ENCODE peak calls at places on chromosomes 16 and 17, in eight cellular contexts. Y is psoas muscle, U is fibroblast of lung, F is PC-3, G is astrocyte of the spinal cord, S is HCT116, L is left ventricle myocardium inferior, O is HL-60. Q is an unnamed sample.

GRCh38 chr16:88468289-88469129 is 15.4 kb downstream of the ZFPM1 start:
- DNase-seq in U (no peak), F (peak), G (no peak), S (peak), O (no peak), L (no peak), Y (no peak), Q (peak)

GRCh38 chr17:68379150-68379510 is 78.2 kb downstream of the WIPI1 start:
- DNase-seq in G (no peak), Y (no peak), S (no peak), L (no peak), U (no peak), O (no peak), F (no peak), Q (no peak)

GRCh38 chr17:35865412-35866355 is 3.0 kb downstream of the HEATR9 start:
- DNase-seq in G (peak), L (no peak), S (no peak), O (no peak), F (peak), U (peak), Y (no peak), Q (peak)

GRCh38 chr17:81429353-81429774 is 34.1 kb downstream of the BAHCC1 start:
- DNase-seq in L (peak), F (peak), S (no peak), Y (peak), U (peak), G (peak), O (peak), Q (peak)

GRCh38 chr17:79684132-79684985 is 46.4 kb upstream of the ENPP7 start:
- DNase-seq in U (no peak), Y (no peak), O (no peak), L (peak), F (no peak), S (no peak), G (no peak), Q (no peak)

GRCh38 chr16:69123894-69124293 is 8.5 kb downstream of the CHTF8 start:
- DNase-seq in L (no peak), U (peak), F (peak), S (no peak), O (peak), Y (no peak), G (peak), Q (peak)

GRCh38 chr17:12342161-12342560 is 321.5 kb downstream of the MAP2K4 start:
- DNase-seq in G (no peak), F (no peak), U (no peak), Y (no peak), L (no peak), O (no peak), S (no peak), Q (no peak)

GRCh38 chr17:15945493-15946209 is 721 bp downstream of the ADORA2B start:
- DNase-seq in F (no peak), Y (no peak), G (no peak), S (no peak), L (no peak), O (no peak), U (peak), Q (no peak)

GRCh38 chr17:52938623-52939230 is 780.2 kb upstream of the CA10 start:
- DNase-seq in F (no peak), S (no peak), U (no peak), G (no peak), Y (no peak), L (no peak), O (no peak), Q (no peak)

GRCh38 chr16:89581861-89582563 is 6.5 kb downstream of the CPNE7 start:
- DNase-seq in S (no peak), O (no peak), L (no peak), U (peak), F (peak), G (peak), Y (no peak), Q (peak)

GRCh38 chr17:75784473-75785015 is at the start of gene UNK:
- DNase-seq in L (peak), G (peak), O (peak), S (peak), F (peak), Y (peak), U (peak), Q (peak)

GRCh38 chr17:27630607-27631408 is at the start of gene LGALS9:
- DNase-seq in F (peak), L (no peak), S (no peak), O (peak), G (no peak), Y (no peak), U (peak), Q (no peak)

GRCh38 chr17:53176629-53177028 is 646.1 kb upstream of the KIF2B start:
- DNase-seq in L (no peak), F (no peak), S (no peak), Y (no peak), U (no peak), O (no peak), G (no peak), Q (no peak)

GRCh38 chr17:62933986-62934385 is 32.0 kb upstream of the TANC2 start:
- DNase-seq in U (no peak), L (no peak), S (no peak), G (no peak), O (peak), Y (no peak), F (no peak), Q (peak)

GRCh38 chr16:19136549-19137196 is 22.9 kb downstream of the ITPRIPL2 start:
- DNase-seq in O (no peak), F (peak), U (no peak), L (no peak), G (peak), Y (no peak), S (no peak), Q (peak)

GRCh38 chr17:29158096-29158495 is 22.1 kb downstream of the MYO18A start:
- DNase-seq in L (no peak), U (no peak), G (no peak), O (no peak), S (no peak), F (no peak), Y (no peak), Q (no peak)

GRCh38 chr16:12620150-12620549 is 183.5 kb downstream of the CPPED1 start:
- DNase-seq in S (no peak), F (no peak), U (no peak), L (no peak), O (no peak), Y (no peak), G (no peak), Q (no peak)

GRCh38 chr17:77882481-77883212 is 75.9 kb upstream of the TNRC6C start:
- DNase-seq in U (peak), G (peak), Y (peak), F (no peak), O (peak), S (no peak), L (peak), Q (peak)

GRCh38 chr17:45231481-45232116 is 9.9 kb downstream of the FMNL1 start:
- DNase-seq in S (no peak), O (no peak), G (no peak), F (peak), U (no peak), Y (no peak), L (no peak), Q (no peak)

GRCh38 chr16:86665319-86665675 is 86.9 kb downstream of the FOXL1 start:
- DNase-seq in F (peak), G (peak), S (no peak), L (no peak), O (no peak), U (peak), Y (no peak), Q (peak)

GRCh38 chr16:73298562-73298961 is 250.6 kb upstream of the ZFHX3 start:
- DNase-seq in G (peak), F (no peak), S (no peak), Y (no peak), O (no peak), U (peak), L (no peak), Q (no peak)

GRCh38 chr16:23857256-23857891 is 21.6 kb downstream of the PRKCB start:
- DNase-seq in F (no peak), S (no peak), O (no peak), L (no peak), G (no peak), Y (no peak), U (no peak), Q (no peak)
- H3K4me3 ChIP-seq in F (no peak), S (no peak), O (no peak), L (no peak), G (no peak), Y (no peak), U (no peak), Q (no peak)

GRCh38 chr17:65261152-65261551 is 124.0 kb downstream of the RGS9 start:
- DNase-seq in S (no peak), O (no peak), F (no peak), Y (no peak), U (no peak), L (no peak), G (no peak), Q (no peak)
- TF ChIP-seq CTCF in S (peak), O (no peak), F (no peak), Y (no peak), U (peak), L (no peak), G (no peak), Q (no peak)

DNA sequence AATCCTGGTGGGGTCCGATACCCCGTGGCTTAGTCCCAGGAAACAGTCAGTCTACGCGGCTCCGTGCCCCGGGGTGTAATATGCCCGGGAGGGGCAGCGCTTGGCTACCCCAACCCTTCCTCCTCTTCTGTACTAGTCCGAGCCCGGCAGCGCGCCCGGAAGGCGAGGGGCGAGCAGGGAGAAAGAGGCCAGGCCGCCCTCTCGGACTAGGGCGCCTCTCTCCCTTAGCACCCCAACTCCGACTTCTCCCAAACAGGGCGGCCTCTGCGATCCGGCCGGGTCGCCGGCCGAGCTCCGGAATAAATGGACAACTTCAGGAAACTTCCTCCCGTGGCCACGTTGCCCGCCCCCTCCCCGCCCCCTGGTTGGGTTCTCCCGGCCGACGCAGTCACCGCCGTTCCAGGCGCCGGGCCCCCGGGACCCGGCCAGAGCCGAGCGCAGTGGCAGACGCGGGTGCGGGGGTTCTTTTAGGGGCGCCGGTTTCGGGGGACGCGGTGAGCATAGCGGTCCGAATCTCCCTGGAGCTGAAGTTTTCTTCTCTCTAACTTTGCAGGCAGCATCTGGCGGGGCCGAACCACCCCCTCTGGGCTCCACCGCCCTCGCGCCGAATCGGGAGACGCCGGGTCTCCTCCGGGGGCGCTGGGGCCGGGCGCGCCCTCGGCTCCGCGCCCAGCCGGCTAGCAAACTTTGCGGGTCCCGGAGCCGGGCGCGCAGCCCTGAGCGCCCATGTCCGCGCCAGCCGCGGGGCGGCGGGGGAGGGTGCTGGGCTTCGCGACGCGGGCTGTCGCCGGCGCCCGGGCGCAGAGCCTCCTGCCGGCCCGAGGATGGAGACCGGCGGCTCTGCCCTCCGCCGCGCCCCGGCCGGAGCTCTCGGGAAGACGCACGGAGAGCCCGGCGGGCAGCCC is at the start of gene SDK2:
- DNase-seq in Y (peak), L (no peak), S (no peak), F (no peak), O (peak), U (peak), G (peak), Q (no peak)
- H3K4me3 ChIP-seq in Y (peak), L (peak), S (no peak), F (no peak), O (peak), U (no peak), G (peak), Q (peak)

DNA sequence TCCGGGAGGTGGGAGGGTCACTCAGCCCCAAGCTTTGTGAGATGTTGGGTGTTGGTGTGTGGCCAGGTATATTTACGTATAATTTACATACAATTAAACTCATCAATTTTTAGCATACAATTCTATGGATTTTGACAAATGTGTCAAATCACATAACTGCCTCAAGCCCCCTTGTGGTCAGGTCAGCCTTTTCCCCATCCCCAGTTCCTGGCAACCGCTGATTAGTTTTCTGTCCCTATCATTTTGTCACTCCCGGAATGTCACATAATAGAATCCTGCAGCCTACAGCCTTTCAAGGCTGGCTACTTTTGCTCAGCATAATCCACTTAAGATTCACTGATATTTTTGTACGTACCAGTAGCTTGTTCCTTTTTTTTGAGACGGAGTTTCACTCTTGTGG is 19.4 kb upstream of the RAI1 start:
- DNase-seq in L (no peak), Y (no peak), O (no peak), U (no peak), G (no peak), F (no peak), S (no peak), Q (no peak)
- TF ChIP-seq CTCF in L (no peak), Y (no peak), O (no peak), U (peak), G (peak), F (peak), S (peak), Q (no peak)

DNA sequence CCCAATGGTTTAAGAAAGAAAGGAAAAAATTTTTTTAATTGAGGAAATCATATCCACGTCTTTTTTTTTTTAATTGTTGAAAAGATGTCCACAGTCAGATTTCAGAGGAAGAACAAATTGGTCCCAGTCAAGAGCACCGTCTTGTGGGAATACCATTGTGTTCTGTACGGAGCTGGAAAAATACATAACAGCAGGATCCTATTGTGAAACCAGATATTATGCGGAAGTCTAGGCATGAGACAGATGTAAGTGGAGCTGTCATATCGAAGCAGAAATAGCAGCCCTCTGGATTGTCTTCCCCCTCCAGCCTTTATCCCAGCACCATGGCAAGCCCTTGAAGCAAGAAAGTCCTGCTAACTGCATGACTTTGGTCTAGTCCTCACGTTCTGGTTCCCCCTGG is 391.6 kb upstream of the ASIC2 start:
- DNase-seq in O (no peak), Y (no peak), S (no peak), L (no peak), U (no peak), G (no peak), F (no peak), Q (no peak)
- H3K4me3 ChIP-seq in O (no peak), Y (no peak), S (no peak), L (no peak), U (no peak), G (no peak), F (no peak), Q (no peak)

GRCh38 chr17:40862985-40863733 is 3.9 kb downstream of the KRT12 start:
- DNase-seq in G (no peak), Y (no peak), F (no peak), L (no peak), S (no peak), U (peak), O (no peak), Q (no peak)
- TF ChIP-seq CTCF in G (peak), Y (no peak), F (no peak), L (no peak), S (no peak), U (peak), O (no peak), Q (peak)

GRCh38 chr17:74757931-74758845 is 9.8 kb downstream of the NHERF1 start:
- DNase-seq in G (peak), S (no peak), F (no peak), L (peak), O (no peak), U (no peak), Y (no peak), Q (no peak)
- H3K4me3 ChIP-seq in G (no peak), S (peak), F (no peak), L (peak), O (no peak), U (no peak), Y (peak), Q (no peak)